ENCODE peak calls at places on chromosome 5, in four cellular contexts. Q, S, M and T are unnamed samples.

GRCh38 chr5:145975361-145976066 is 39.1 kb downstream of the SH3RF2 start:
- DNase-seq in S (peak; percentile 62), Q (peak; percentile 55), M (no peak), T (peak; percentile 38)

GRCh38 chr5:179185256-179186091 is 125.3 kb downstream of the ZNF354C start:
- DNase-seq in S (no peak), M (no peak), Q (no peak), T (no peak)

GRCh38 chr5:174972291-174972690 is 247.9 kb downstream of the MSX2 start:
- DNase-seq in S (no peak), M (peak; percentile 37), Q (no peak), T (no peak)

GRCh38 chr5:133511653-133512235 is 100.6 kb downstream of the FSTL4 start:
- DNase-seq in S (no peak), M (no peak), Q (no peak), T (no peak)

GRCh38 chr5:24714757-24715156 is 70.0 kb upstream of the CDH10 start:
- DNase-seq in Q (no peak), S (no peak), M (no peak), T (no peak)

GRCh38 chr5:4116834-4117233 is 521.2 kb downstream of the IRX1 start:
- DNase-seq in M (no peak), Q (no peak), S (peak; percentile 19), T (no peak)

GRCh38 chr5:135004376-135004775 is 29.7 kb downstream of the PITX1 start:
- DNase-seq in Q (no peak), S (no peak), M (no peak), T (no peak)

GRCh38 chr5:112119527-112119926 is 299.6 kb downstream of the EPB41L4A start:
- DNase-seq in Q (no peak), S (no peak), M (no peak), T (peak; percentile 1)

GRCh38 chr5:123790226-123790625 is 278.2 kb downstream of the CSNK1G3 start:
- DNase-seq in M (no peak), S (no peak), Q (no peak), T (no peak)

GRCh38 chr5:53882637-53883036 is 322.2 kb downstream of the NDUFS4 start:
- DNase-seq in M (no peak), S (peak; percentile 56), Q (no peak), T (no peak)

GRCh38 chr5:75510836-75511434 is 494 bp downstream of the CERT1 start:
- DNase-seq in S (peak; percentile 13), Q (peak; percentile 63), M (peak; percentile 59), T (no peak)

GRCh38 chr5:113510836-113511451 is 2.5 kb upstream of the YTHDC2 start:
- DNase-seq in S (peak; percentile 70), M (no peak), Q (no peak), T (peak; percentile 66)

GRCh38 chr5:31664566-31664965 is 25.6 kb downstream of the PDZD2 start:
- DNase-seq in S (peak; percentile 37), M (no peak), Q (no peak), T (no peak)

GRCh38 chr5:101943784-101944183 is 352.3 kb downstream of the SLCO4C1 start:
- DNase-seq in Q (no peak), M (no peak), S (no peak), T (no peak)

GRCh38 chr5:56763711-56764466 is 51.5 kb upstream of the MAP3K1 start:
- DNase-seq in M (no peak), Q (no peak), S (peak; percentile 8), T (peak; percentile 88)

GRCh38 chr5:123119334-123119986 is 30.4 kb downstream of the PRDM6 start:
- DNase-seq in S (no peak), Q (no peak), M (no peak), T (peak; percentile 81)

GRCh38 chr5:79773612-79774011 is 84.0 kb downstream of the CMYA5 start:
- DNase-seq in Q (no peak), M (no peak), S (no peak), T (no peak)

GRCh38 chr5:79774855-79775237 is 85.2 kb downstream of the CMYA5 start:
- DNase-seq in Q (no peak), M (no peak), S (no peak), T (no peak)

GRCh38 chr5:79772651-79773050 is 83.0 kb downstream of the CMYA5 start:
- DNase-seq in Q (no peak), S (no peak), M (no peak), T (no peak)

GRCh38 chr5:79771387-79771786 is 81.8 kb downstream of the CMYA5 start:
- DNase-seq in M (no peak), S (peak; percentile 85), Q (no peak), T (peak; percentile 11)

GRCh38 chr5:79774171-79774854 is 84.7 kb downstream of the CMYA5 start:
- DNase-seq in Q (no peak), M (no peak), S (peak; percentile 77), T (peak; percentile 28)
- TF ChIP-seq CTCF in Q (no peak), M (no peak), S (peak; percentile 63), T (peak; percentile 40)

GRCh38 chr5:50439221-50439620 is 1.9 kb downstream of the EMB start:
- DNase-seq in S (no peak), M (no peak), Q (no peak), T (no peak)

GRCh38 chr5:50445281-50445949 is 4.3 kb upstream of the EMB start:
- DNase-seq in M (no peak), S (no peak), Q (no peak), T (no peak)

GRCh38 chr5:50441479-50441815 is 359 bp upstream of the EMB start:
- DNase-seq in Q (no peak), S (no peak), M (no peak), T (no peak)

GRCh38 chr5:50435131-50435530 is 6.0 kb downstream of the EMB start:
- DNase-seq in S (no peak), Q (no peak), M (no peak), T (no peak)

DNA sequence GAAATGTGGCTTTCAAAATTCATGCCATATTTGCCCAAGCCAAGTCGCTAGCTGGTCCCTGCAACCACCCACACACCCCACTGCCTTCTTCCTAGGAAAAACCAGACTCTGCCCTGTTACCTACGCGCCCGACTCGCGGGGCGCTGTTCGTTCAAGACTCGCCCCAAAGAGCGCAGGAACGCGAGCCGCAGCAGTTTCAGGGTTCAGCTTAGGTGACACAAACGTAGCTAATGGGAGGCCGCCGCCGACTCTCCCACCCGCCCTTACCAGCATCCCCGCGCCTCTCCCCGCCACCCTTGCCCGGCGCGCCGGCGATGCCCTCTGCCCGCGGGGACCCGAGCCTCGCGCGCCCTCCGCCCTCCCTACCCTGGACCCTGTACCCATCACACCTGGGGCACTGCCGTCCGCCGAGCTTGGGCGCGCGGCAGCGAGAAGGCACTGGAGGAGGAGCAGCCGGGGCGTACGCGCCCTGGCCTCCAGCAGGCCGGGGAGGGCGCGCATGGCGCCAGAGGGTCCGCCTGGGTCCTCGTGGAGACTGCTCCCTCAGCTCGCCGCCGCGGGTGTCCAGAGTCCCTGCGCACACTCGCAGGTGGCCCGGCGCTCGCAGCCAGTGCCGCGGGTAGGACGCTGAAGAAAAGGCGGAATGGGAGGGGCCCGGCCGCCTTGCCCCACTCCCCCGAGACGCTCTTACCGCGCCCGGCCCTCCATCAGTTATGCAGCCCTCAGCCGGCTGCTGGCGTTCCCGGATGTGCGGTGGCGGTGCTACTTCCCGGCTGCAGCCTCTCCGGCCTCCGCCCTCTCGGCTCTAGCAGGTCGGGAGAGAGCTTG is at the start of gene EMB:
- DNase-seq in S (peak; percentile 6), Q (peak; percentile 44), M (peak; percentile 69), T (no peak)
- H3K4me3 ChIP-seq in S (peak within 1 kb of the TSS; percentile 24), Q (peak within 1 kb of the TSS; percentile 44), M (peak within 1 kb of the TSS; percentile 34), T (no peak within 1 kb of the TSS)

DNA sequence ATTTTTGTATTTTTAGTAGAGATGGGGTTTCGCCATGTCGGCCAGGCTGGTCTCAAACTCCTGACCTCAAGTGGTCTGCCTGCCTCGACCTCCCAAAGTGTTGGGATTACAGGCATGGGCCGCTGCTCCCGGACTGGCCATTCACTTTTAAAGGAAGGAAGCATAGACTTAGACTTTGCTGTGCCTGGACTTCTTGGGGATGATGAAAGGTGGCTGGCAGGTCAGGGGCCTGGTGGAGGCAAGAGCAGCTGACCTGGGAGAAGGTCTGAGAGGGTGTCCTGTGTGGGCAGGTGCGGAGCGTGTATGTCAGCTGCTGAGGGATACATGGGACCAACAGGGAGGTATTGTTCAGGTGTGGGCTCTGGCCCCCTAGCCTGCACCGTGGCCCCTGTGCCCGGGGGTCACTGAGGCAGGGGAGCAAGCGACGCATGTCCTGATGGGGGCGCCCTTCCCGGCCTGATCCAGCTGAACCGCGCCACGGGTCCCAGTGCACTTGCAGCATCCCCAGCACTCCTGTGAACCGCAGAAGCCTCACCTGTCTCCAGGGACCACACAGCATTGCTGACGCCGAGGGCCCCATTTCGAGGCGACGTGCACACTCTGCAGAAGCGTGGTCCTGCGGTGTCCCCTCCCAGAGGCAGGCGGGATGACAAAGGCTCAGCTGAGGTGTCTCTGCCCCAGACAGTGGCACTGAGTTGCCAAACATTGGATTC is 23.1 kb downstream of the NDUFS6 start:
- DNase-seq in M (no peak), S (no peak), Q (no peak), T (no peak)
- TF ChIP-seq CTCF in M (no peak), S (no peak), Q (no peak), T (no peak)

DNA sequence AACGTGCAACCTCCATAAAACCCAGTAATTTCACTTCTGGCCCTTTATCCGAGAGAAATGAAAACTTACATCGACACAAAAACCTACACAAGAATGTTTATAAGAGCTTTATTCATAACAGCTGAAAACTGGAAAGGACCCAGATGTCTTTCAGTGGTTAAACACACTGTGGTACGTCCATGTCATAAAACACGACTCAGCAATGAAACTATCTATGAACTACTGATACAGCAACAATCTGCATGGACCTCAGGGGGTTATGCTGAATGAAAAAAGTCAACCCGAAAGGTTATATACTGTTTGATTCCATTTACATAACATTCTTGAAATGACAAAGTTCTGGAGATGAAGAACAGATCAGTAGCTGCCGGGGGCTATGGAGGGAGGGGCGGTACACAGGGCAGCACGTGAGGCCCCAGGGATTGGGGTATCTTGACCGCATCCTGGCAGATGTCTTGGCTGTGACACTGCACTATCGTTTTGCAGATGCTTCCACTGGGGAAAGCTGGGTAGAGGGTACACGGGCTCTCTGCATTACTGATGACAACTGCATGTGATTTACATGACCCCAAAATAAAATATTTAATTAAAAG is 4.1 kb downstream of the CCDC127 start:
- DNase-seq in M (no peak), Q (no peak), S (no peak), T (no peak)
- H3K4me3 ChIP-seq in M (no peak overlapping the region), Q (no peak overlapping the region), S (no peak overlapping the region), T (no peak overlapping the region)

GRCh38 chr5:109689740-109690455 is at the start of gene MAN2A1:
- DNase-seq in S (peak; percentile 62), Q (peak; percentile 89), M (peak; percentile 76), T (peak; percentile 76)

GRCh38 chr5:109691248-109691574 is 1.5 kb downstream of the MAN2A1 start:
- DNase-seq in Q (no peak), S (no peak), M (no peak), T (no peak)

GRCh38 chr5:109688647-109688998 is 1.1 kb upstream of the MAN2A1 start:
- DNase-seq in Q (peak; percentile 78), M (no peak), S (peak; percentile 63), T (no peak)

GRCh38 chr5:109690456-109691247 is 925 bp downstream of the MAN2A1 start:
- DNase-seq in Q (peak; percentile 81), M (peak; percentile 59), S (peak; percentile 88), T (peak; percentile 90)

GRCh38 chr5:109688999-109689739 is 558 bp upstream of the MAN2A1 start:
- DNase-seq in M (peak; percentile 86), S (peak; percentile 81), Q (peak; percentile 90), T (peak; percentile 88)
- TF ChIP-seq CTCF in M (no peak), S (no peak), Q (no peak), T (no peak)

GRCh38 chr5:176743828-176744583 is 66.4 kb upstream of the UNC5A start:
- DNase-seq in S (no peak), M (no peak), Q (peak; percentile 8), T (no peak)
- H3K4me3 ChIP-seq in S (no peak overlapping the region), M (no peak overlapping the region), Q (no peak overlapping the region), T (no peak overlapping the region)